ENCODE peak calls at places on chromosomes 16 and 17, in six cellular contexts. Q is GM12878, N is H1, J is HCT116, F is HepG2, H is K562. G is an unnamed sample.

GRCh38 chr17:8222380-8222629 is 11.9 kb upstream of the AURKB start:
- DNase-seq in J (peak), H (peak), Q (no peak), F (peak), N (peak), G (no peak)

GRCh38 chr17:77131919-77132318 is 8.8 kb upstream of the SEC14L1 start:
- DNase-seq in Q (no peak), F (peak), H (no peak), J (no peak), N (no peak), G (no peak)

GRCh38 chr17:15260376-15261062 is 4.6 kb downstream of the PMP22 start:
- DNase-seq in Q (no peak), H (peak), J (no peak), N (peak), F (peak), G (peak)

GRCh38 chr17:7204828-7205461 is 14.7 kb downstream of the DLG4 start:
- DNase-seq in F (no peak), J (peak), Q (peak), H (peak), N (peak), G (peak)

GRCh38 chr16:30122621-30123160 is 329 bp downstream of the MAPK3 start:
- DNase-seq in N (no peak), Q (no peak), J (no peak), H (peak), F (no peak), G (no peak)

GRCh38 chr17:36691606-36692005 is 90.2 kb downstream of the MRM1 start:
- DNase-seq in H (no peak), F (no peak), Q (no peak), N (no peak), J (no peak), G (no peak)

GRCh38 chr16:70157477-70158260 is 15.9 kb upstream of the CLEC18C start:
- DNase-seq in H (no peak), J (no peak), Q (no peak), N (no peak), F (peak), G (no peak)

GRCh38 chr16:77833906-77834599 is 45.7 kb downstream of the VAT1L start:
- DNase-seq in H (no peak), N (peak), F (no peak), Q (no peak), J (no peak), G (peak)

GRCh38 chr16:69566437-69567030 is 768 bp downstream of the NFAT5 start:
- DNase-seq in J (no peak), Q (no peak), H (peak), F (peak), N (no peak), G (no peak)

GRCh38 chr17:64209983-64210382 is 53.1 kb downstream of the TEX2 start:
- DNase-seq in H (no peak), J (no peak), N (no peak), F (no peak), Q (no peak), G (no peak)
- TF ChIP-seq YY1 in H (no peak), J (no peak), N (no peak), F (no peak), Q (no peak), G (no peak)

DNA sequence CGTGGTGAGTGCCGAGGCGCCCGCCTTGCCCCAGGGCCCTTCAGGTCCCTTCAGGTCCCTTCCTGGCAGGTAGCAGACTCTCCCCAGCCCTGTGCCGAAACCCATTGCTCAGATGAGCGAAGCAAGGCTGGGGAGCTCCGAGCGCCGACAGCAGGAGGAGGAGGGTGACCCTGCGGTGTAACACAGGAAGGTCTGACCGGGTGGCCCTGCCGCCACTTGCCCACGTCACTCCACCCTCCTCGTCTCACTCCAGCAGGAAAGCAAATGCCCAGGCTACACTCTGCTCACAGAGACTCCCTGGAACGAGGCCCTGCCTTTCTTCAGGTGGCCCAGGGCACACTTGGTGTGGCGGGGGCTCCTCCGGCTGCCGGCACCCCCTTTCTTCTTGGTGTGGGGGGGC is 57.2 kb downstream of the ACTG1 start:
- DNase-seq in Q (no peak), J (no peak), F (no peak), N (no peak), H (no peak), G (no peak)
- H3K9ac ChIP-seq in Q (no peak), J (no peak), F (no peak), N (no peak), H (no peak), G (peak)

DNA sequence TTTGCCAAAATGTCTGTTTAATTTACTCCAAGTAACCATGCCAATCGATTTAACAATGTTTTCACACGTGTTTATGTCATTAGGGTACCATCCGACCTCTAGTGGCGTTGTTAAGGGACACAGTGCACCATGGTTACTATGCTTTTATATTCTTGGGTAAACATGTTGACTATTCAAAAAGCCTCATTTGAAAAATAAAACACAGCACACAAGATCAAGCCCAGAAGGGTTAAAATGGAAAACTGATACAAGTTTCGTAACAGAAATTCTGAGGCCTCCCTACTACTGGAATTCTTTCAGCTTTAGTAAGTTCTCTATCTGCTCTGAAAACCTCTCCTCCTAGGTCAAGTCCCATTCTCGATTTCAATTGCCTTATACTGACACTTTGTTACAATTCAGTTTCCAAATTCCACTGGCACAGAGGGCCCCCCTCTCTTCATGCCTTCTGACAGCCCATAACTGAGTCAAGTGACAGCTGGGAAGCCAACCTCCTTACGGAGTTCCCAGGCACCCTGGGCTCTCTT is 2.1 kb downstream of the CFAP20 start:
- DNase-seq in F (peak), H (no peak), J (no peak), N (no peak), Q (no peak), G (no peak)
- TF ChIP-seq ZNF274 in F (no peak), H (no peak), J (no peak), N (no peak), Q (no peak), G (no peak)

GRCh38 chr17:48570325-48571023 is 7.7 kb downstream of the HOXB4 start:
- DNase-seq in N (no peak), F (no peak), H (peak), J (no peak), Q (no peak), G (no peak)

GRCh38 chr17:48567209-48567608 is 10.9 kb downstream of the HOXB4 start:
- DNase-seq in N (no peak), H (no peak), Q (no peak), F (no peak), J (no peak), G (no peak)

GRCh38 chr17:48567646-48568354 is 10.3 kb downstream of the HOXB4 start:
- DNase-seq in H (no peak), F (no peak), Q (no peak), N (no peak), J (no peak), G (no peak)

GRCh38 chr17:48569676-48570324 is 8.3 kb downstream of the HOXB4 start:
- DNase-seq in Q (no peak), H (no peak), N (no peak), J (no peak), F (no peak), G (no peak)

GRCh38 chr17:48568499-48569259 is 9.5 kb downstream of the HOXB4 start:
- DNase-seq in J (no peak), Q (no peak), N (no peak), F (no peak), H (no peak), G (no peak)
- TF ChIP-seq YY1 in J (no peak), Q (no peak), N (no peak), F (no peak), H (no peak), G (no peak)

GRCh38 chr17:72900542-72900941 is 191.9 kb downstream of the SLC39A11 start:
- DNase-seq in H (no peak), F (no peak), N (no peak), Q (no peak), J (no peak), G (no peak)
- H3K9ac ChIP-seq in H (no peak), F (no peak), N (no peak), Q (no peak), J (no peak), G (no peak)

GRCh38 chr17:1180434-1180742 is 607 bp upstream of the ABR start:
- DNase-seq in N (no peak), Q (no peak), H (no peak), J (no peak), F (no peak), G (no peak)

GRCh38 chr17:1179112-1179634 is 608 bp downstream of the ABR start:
- DNase-seq in F (no peak), Q (no peak), H (no peak), J (no peak), N (no peak), G (no peak)

GRCh38 chr17:1174490-1174889 is 5.3 kb downstream of the ABR start:
- DNase-seq in H (no peak), N (no peak), J (no peak), F (no peak), Q (no peak), G (no peak)

GRCh38 chr17:1179635-1180433 is at the start of gene ABR:
- DNase-seq in F (no peak), H (peak), Q (no peak), J (no peak), N (no peak), G (no peak)

DNA sequence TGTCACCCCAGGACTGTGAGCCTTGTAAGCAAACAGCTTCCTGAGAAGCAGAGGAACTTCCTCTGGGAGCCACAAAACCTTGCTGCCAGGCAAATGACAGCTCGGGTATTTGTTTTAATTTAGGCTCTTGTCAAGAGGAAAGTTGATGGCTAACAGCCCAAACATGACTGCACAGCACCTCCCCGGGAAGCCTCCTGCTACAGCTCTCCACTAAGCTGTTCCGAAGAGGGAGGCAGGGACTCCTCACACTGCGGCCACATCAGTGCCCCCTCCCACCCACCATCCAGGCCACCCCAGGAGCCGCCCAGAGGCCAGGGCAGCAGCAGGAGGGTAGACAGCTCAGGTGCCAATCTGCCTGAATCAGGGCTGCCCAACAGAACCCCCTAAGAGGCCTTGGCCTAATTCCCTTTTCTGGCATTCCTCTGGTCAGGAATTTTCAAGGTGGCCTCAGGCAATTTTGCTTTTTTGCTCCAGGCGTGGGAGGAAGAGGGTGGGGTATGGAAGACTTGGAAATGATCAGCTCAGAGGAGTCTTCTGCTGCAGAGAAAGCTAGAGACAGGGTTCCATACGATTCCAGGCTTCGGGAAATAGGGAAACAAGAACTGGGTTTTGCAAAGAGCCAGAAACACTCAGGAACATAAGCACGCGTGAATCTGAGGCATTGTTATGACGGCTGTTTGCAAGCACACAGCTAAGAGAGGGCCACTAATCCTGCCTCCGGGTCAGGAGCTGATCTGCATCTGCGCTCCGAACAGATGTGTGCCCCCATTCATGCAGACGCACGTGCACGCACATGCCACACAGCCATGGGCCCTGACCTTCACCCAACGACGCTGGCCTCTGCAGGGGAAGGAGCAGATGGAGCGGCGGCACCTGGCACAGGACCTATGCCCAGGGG is 2.4 kb downstream of the ABR start:
- DNase-seq in J (no peak), N (no peak), H (no peak), F (no peak), Q (no peak), G (no peak)
- TF ChIP-seq ZNF274 in J (no peak), N (no peak), H (no peak), F (no peak), Q (no peak), G (no peak)

DNA sequence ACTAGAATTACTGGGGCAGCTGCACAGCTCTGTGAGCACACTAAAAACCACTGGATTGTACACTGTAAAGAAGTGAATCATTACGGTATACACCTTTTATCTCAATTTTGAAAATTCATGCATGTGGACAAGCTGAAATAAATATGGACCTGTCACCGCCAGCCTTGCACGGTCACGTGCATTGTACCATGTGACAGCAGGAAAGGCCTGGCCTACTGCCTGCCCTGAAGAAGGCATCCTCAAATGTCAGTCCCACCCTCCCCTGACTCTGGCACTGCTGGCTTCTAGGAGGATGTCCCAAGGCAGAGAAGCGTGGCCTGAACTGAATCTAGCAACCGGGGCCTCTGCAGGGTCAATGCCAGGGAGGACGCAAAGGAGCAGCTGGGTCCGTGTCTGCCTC is 34.6 kb downstream of the SLC38A8 start:
- DNase-seq in J (no peak), Q (no peak), N (no peak), H (no peak), F (no peak), G (no peak)
- TF ChIP-seq YY1 in J (no peak), Q (no peak), N (no peak), H (no peak), F (no peak), G (no peak)

DNA sequence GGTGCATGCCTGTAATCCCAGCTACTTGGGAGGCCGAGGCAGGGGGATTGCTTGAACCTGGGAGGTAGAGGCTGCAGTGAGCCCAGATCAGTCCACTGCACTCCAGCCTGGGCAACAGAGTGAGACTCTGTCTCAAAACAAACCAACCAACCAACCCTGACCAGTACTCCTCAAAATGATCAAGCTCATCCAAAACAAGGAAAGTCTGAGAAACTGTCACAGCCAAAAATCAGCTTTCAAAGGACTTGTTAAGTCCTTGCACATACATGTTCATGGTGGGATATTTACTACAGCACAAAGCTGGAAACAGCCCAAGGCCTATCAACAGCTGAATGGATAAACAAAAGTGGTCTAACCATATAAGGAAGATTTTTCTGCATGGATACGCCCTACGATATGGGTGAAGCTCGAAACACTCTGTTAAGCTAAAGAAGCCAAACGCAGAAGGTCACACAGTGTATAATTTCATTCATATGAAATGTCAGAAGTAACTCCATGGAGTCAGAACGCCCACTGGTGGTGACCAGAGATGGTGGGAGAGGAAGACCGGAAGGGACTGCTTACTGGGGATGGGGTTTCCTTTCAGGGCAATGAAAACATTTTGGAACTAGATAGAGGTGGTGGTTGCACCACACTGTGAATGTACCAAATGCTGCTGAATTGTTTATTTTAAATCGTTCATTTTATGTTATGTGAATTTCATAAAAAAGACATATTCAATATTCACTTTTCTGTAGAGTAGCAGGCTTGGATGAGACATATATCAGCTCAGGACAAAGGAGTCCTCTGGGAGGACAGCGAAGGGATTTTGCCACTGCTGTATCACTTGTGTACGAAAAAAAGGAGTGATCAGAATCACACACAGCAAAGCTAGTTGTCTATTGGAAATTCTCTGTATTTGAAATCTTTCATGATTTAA is 17.7 kb downstream of the CCL17 start:
- DNase-seq in N (no peak), Q (no peak), J (no peak), F (peak), H (peak), G (no peak)
- H3K9ac ChIP-seq in N (no peak), Q (no peak), J (no peak), F (no peak), H (no peak), G (no peak)

GRCh38 chr16:88527186-88527936 is 42.8 kb upstream of the ZC3H18 start:
- DNase-seq in Q (no peak), J (peak), H (peak), F (peak), N (no peak), G (no peak)

GRCh38 chr16:88525663-88525990 is 44.6 kb upstream of the ZC3H18 start:
- DNase-seq in F (no peak), N (no peak), J (no peak), H (no peak), Q (no peak), G (no peak)

GRCh38 chr16:88526906-88527185 is 43.4 kb upstream of the ZC3H18 start:
- DNase-seq in Q (no peak), N (no peak), F (no peak), H (no peak), J (no peak), G (no peak)

GRCh38 chr16:88524973-88525662 is 45.1 kb upstream of the ZC3H18 start:
- DNase-seq in N (no peak), J (no peak), F (no peak), Q (no peak), H (no peak), G (no peak)

GRCh38 chr16:88526008-88526905 is 43.9 kb upstream of the ZC3H18 start:
- DNase-seq in H (peak), J (no peak), N (no peak), F (no peak), Q (no peak), G (no peak)
- TF ChIP-seq ZNF274 in H (no peak), J (no peak), N (no peak), F (no peak), Q (no peak), G (no peak)